ENCODE peak calls at places on chromosomes 5 and 9, in four cellular contexts. T, U, Y and C are unnamed samples.

GRCh38 chr5:108521011-108521700 is 139.3 kb upstream of the FBXL17 start:
- DNase-seq in T (no peak), U (no peak), Y (no peak), C (no peak)

GRCh38 chr9:125829743-125830142 is 82.6 kb downstream of the PBX3 start:
- DNase-seq in T (no peak), U (no peak), Y (no peak), C (no peak)

GRCh38 chr5:125065736-125066135 is 319.3 kb upstream of the ZNF608 start:
- DNase-seq in T (no peak), U (peak), Y (no peak), C (no peak)

GRCh38 chr9:4804531-4805016 is 11.8 kb downstream of the RCL1 start:
- DNase-seq in T (peak), U (no peak), Y (no peak), C (no peak)

GRCh38 chr9:110545705-110546104 is 33.8 kb downstream of the SVEP1 start:
- DNase-seq in T (no peak), U (no peak), Y (no peak), C (no peak)

GRCh38 chr5:17123010-17123409 is 94.4 kb upstream of the BASP1 start:
- DNase-seq in T (no peak), U (peak), Y (no peak), C (no peak)

GRCh38 chr9:116476002-116476401 is 211.1 kb upstream of the TRIM32 start:
- DNase-seq in T (no peak), U (no peak), Y (no peak), C (no peak)

GRCh38 chr5:170740586-170741205 is 42.8 kb upstream of the GABRP start:
- DNase-seq in T (no peak), U (no peak), Y (no peak), C (no peak)

GRCh38 chr9:6498982-6499381 is 86.0 kb downstream of the UHRF2 start:
- DNase-seq in T (no peak), U (no peak), Y (no peak), C (peak)

GRCh38 chr5:173231381-173231766 is 3.6 kb downstream of the NKX2-5 start:
- DNase-seq in T (no peak), U (peak), Y (no peak), C (no peak)

GRCh38 chr9:6811436-6811835 is 53.7 kb downstream of the KDM4C start:
- DNase-seq in T (no peak), U (no peak), Y (no peak), C (no peak)

GRCh38 chr5:141966275-141966962 is 2.5 kb upstream of the RNF14 start:
- DNase-seq in T (no peak), U (no peak), Y (no peak), C (no peak)

GRCh38 chr5:1722877-1723276 is 76.8 kb downstream of the MRPL36 start:
- DNase-seq in T (no peak), U (no peak), Y (no peak), C (no peak)

GRCh38 chr5:41921874-41922273 is 3.2 kb upstream of the FBXO4 start:
- DNase-seq in T (no peak), U (no peak), Y (no peak), C (no peak)

GRCh38 chr5:56056875-56057274 is 62.1 kb upstream of the IL6ST start:
- DNase-seq in T (no peak), U (no peak), Y (no peak), C (no peak)

GRCh38 chr9:130206579-130206978 is 34.4 kb downstream of the NCS1 start:
- DNase-seq in T (no peak), U (no peak), Y (no peak), C (no peak)

GRCh38 chr9:37732952-37733351 is 20.7 kb upstream of the TRMT10B start:
- DNase-seq in T (no peak), U (no peak), Y (no peak), C (no peak)

GRCh38 chr9:33698267-33698666 is 97.1 kb upstream of the PRSS3 start:
- DNase-seq in T (no peak), U (no peak), Y (no peak), C (no peak)

GRCh38 chr9:131020388-131020787 is 11.4 kb downstream of the LAMC3 start:
- DNase-seq in T (no peak), U (no peak), Y (no peak), C (peak)

GRCh38 chr5:148899993-148900392 is 73.6 kb downstream of the ADRB2 start:
- DNase-seq in T (no peak), U (no peak), Y (no peak), C (no peak)

GRCh38 chr9:110546411-110546871 is 33.1 kb downstream of the SVEP1 start:
- DNase-seq in T (no peak), U (no peak), Y (peak), C (no peak)

GRCh38 chr9:14148501-14149103 is 165.3 kb downstream of the NFIB start:
- DNase-seq in T (no peak), U (no peak), Y (no peak), C (no peak)

GRCh38 chr5:33981408-33982171 is 2.9 kb downstream of the SLC45A2 start:
- DNase-seq in T (no peak), U (no peak), Y (no peak), C (no peak)

GRCh38 chr5:82422751-82423181 is 144.6 kb upstream of the RPS23 start:
- DNase-seq in T (peak), U (no peak), Y (no peak), C (no peak)

GRCh38 chr9:129367287-129367686 is 189.2 kb upstream of the IER5L start:
- DNase-seq in T (no peak), U (no peak), Y (no peak), C (no peak)

GRCh38 chr5:62649476-62650113 is 71.0 kb downstream of the LRRC70 start:
- DNase-seq in T (no peak), U (no peak), Y (no peak), C (no peak)

GRCh38 chr5:41558295-41558694 is 47.9 kb upstream of the PLCXD3 start:
- DNase-seq in T (no peak), U (no peak), Y (no peak), C (no peak)

GRCh38 chr9:136386018-136386417 is 12.5 kb upstream of the CARD9 start:
- DNase-seq in T (no peak), U (no peak), Y (no peak), C (no peak)

GRCh38 chr5:180193749-180194375 is 15.1 kb downstream of the RASGEF1C start:
- DNase-seq in T (no peak), U (no peak), Y (no peak), C (no peak)

GRCh38 chr5:136420168-136420916 is 55.0 kb upstream of the TRPC7 start:
- DNase-seq in T (no peak), U (no peak), Y (no peak), C (no peak)

GRCh38 chr5:73486119-73486899 is 11.9 kb upstream of the BTF3 start:
- DNase-seq in T (no peak), U (no peak), Y (no peak), C (no peak)

GRCh38 chr5:150637245-150638052 is 3.0 kb upstream of the SYNPO start:
- DNase-seq in T (no peak), U (peak), Y (no peak), C (no peak)

GRCh38 chr5:56481147-56481997 is 248.2 kb upstream of the ANKRD55 start:
- DNase-seq in T (peak), U (no peak), Y (peak), C (no peak)

GRCh38 chr5:139481122-139481533 is 1.4 kb downstream of the STING1 start:
- DNase-seq in T (peak), U (no peak), Y (peak), C (no peak)

GRCh38 chr5:180128671-180129261 is 57.2 kb upstream of the RNF130 start:
- DNase-seq in T (no peak), U (no peak), Y (no peak), C (no peak)

GRCh38 chr9:137286980-137287383 is 9.5 kb downstream of the TOR4A start:
- DNase-seq in T (peak), U (peak), Y (peak), C (no peak)

GRCh38 chr9:22244141-22245011 is 202.2 kb upstream of the DMRTA1 start:
- DNase-seq in T (no peak), U (peak), Y (no peak), C (no peak)
- TF ChIP-seq CTCF in T (peak), U (peak), Y (peak), C (peak)

GRCh38 chr5:15664961-15665360 is 165.0 kb downstream of the FBXL7 start:
- DNase-seq in T (no peak), U (no peak), Y (no peak), C (no peak)
- H3K4me3 ChIP-seq in T (no peak), U (no peak), Y (no peak), C (no peak)

GRCh38 chr9:1839984-1840383 is 175.2 kb upstream of the SMARCA2 start:
- DNase-seq in T (no peak), U (no peak), Y (no peak), C (no peak)

GRCh38 chr9:1845421-1845820 is 169.7 kb upstream of the SMARCA2 start:
- DNase-seq in T (no peak), U (no peak), Y (no peak), C (no peak)
- TF ChIP-seq CTCF in T (no peak), U (no peak), Y (no peak), C (no peak)

GRCh38 chr9:629136-629535 is 212.4 kb upstream of the DMRT1 start:
- DNase-seq in T (no peak), U (no peak), Y (no peak), C (no peak)
- H3K4me3 ChIP-seq in T (no peak), U (no peak), Y (no peak), C (no peak)

DNA sequence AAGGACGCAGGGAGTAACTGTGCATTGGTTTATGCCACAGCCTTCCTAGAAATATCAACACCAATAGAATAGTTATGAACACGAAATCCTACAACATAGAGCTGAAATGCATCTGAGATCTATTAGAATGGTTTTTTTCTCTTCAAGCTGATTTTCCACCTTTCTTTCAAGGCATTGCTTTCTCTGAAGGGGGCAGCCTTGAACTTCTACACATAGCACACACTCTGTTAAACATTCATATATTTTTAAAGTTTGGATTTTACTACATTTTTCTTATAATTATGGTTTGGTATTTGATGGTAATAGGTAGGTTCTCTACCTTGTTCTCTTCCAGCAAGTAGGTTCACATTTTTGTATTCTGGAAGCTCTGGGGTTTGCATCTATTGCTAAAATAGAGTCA is 661.8 kb downstream of the SEMA5A start:
- DNase-seq in T (no peak), U (no peak), Y (no peak), C (no peak)
- TF ChIP-seq CTCF in T (no peak), U (no peak), Y (no peak), C (no peak)